ENCODE peak calls at places on chromosome X, in four cellular contexts. G is activated CD8-positive, alpha-beta memory T cell treated with anti-CD3 and anti-CD28 coated beads for 1 hour; W is RPMI7951; D is Kasumi-1. L is an unnamed sample.

GRCh38 chrX:102950908-102951866 is 14.1 kb downstream of the RAB40AL start:
- DNase-seq in W (peak), G (no peak), D (peak), L (no peak)

GRCh38 chrX:153744210-153745066 is 19.6 kb upstream of the PLXNB3 start:
- DNase-seq in G (no peak), D (no peak), W (no peak), L (peak)

GRCh38 chrX:124406294-124407013 is 60.1 kb downstream of the SH2D1A start:
- DNase-seq in W (peak), D (peak), G (peak), L (no peak)

GRCh38 chrX:130174051-130174704 is 2.4 kb downstream of the RAB33A start:
- DNase-seq in D (no peak), G (no peak), W (peak), L (no peak)

GRCh38 chrX:13064599-13065143 is 20.3 kb upstream of the FAM9C start:
- DNase-seq in D (no peak), W (peak), G (no peak), L (no peak)

GRCh38 chrX:5648941-5649568 is 579.6 kb downstream of the NLGN4X start:
- DNase-seq in W (no peak), G (no peak), D (no peak), L (no peak)

GRCh38 chrX:3713225-3713936 is at the start of gene PRKX:
- DNase-seq in G (peak), W (peak), D (peak), L (no peak)

GRCh38 chrX:20442597-20442996 is 175.9 kb upstream of the RPS6KA3 start:
- DNase-seq in G (peak), D (peak), W (peak), L (peak)

GRCh38 chrX:9530848-9531274 is 66.0 kb downstream of the TBL1X start:
- DNase-seq in W (peak), D (peak), G (no peak), L (no peak)

GRCh38 chrX:45669715-45670360 is 469.2 kb upstream of the DIPK2B start:
- DNase-seq in D (no peak), G (no peak), W (peak), L (no peak)

GRCh38 chrX:77009691-77010090 is 437.5 kb upstream of the FGF16 start:
- DNase-seq in D (no peak), G (no peak), W (no peak), L (no peak)

GRCh38 chrX:74458738-74459137 is 37.4 kb downstream of the SLC16A2 start:
- DNase-seq in W (peak), D (no peak), G (no peak), L (no peak)

GRCh38 chrX:20545538-20545937 is 278.8 kb upstream of the RPS6KA3 start:
- DNase-seq in G (no peak), D (no peak), W (peak), L (no peak)

GRCh38 chrX:17689971-17690409 is 47.3 kb upstream of the SCML1 start:
- DNase-seq in D (peak), G (no peak), W (peak), L (no peak)

GRCh38 chrX:154013614-154014360 is 5.9 kb downstream of the IRAK1 start:
- DNase-seq in D (peak), W (peak), G (peak), L (no peak)

GRCh38 chrX:39361736-39362135 is 560.5 kb downstream of the MID1IP1 start:
- DNase-seq in W (no peak), D (no peak), G (no peak), L (no peak)

GRCh38 chrX:118437283-118437682 is 58.3 kb upstream of the DOCK11 start:
- DNase-seq in G (no peak), W (no peak), D (no peak), L (no peak)

GRCh38 chrX:2503591-2504500 is 3.1 kb upstream of the DHRSX start:
- DNase-seq in G (no peak), D (no peak), W (no peak), L (no peak)

GRCh38 chrX:36898301-36898700 is 109.9 kb upstream of the FAM47C start:
- DNase-seq in W (peak), G (no peak), D (peak), L (no peak)

GRCh38 chrX:48937065-48937907 is 18.5 kb upstream of the PIM2 start:
- DNase-seq in G (peak), D (peak), W (peak), L (no peak)

GRCh38 chrX:12701625-12702024 is 89.6 kb upstream of the PRPS2 start:
- DNase-seq in G (no peak), D (peak), W (peak), L (no peak)

GRCh38 chrX:39002466-39002865 is 201.2 kb downstream of the MID1IP1 start:
- DNase-seq in W (peak), G (no peak), D (no peak), L (no peak)

GRCh38 chrX:18424482-18425198 is 768 bp upstream of the CDKL5 start:
- DNase-seq in D (peak), W (peak), G (no peak), L (no peak)

GRCh38 chrX:70553516-70553915 is 108.9 kb downstream of the DLG3 start:
- DNase-seq in D (no peak), G (no peak), W (no peak), L (no peak)

L was measured in suprapubic skin.